ENCODE peak calls at places on chromosomes 13 and 19, in eight cellular contexts. N is uterus; H is effector memory CD8-positive, alpha-beta T cell; R is NCI-H345; S is mesendoderm; V is dermis blood vessel endothelial cell; O is left colon; L is GM18507. Y is an unnamed sample.

GRCh38 chr19:39085392-39085791 is 1.2 kb downstream of the ACP7 start:
- DNase-seq in R (no peak), H (no peak), O (no peak), S (no peak), N (no peak), L (no peak), V (no peak), Y (no peak)

GRCh38 chr19:55443045-55443823 is at the start of gene SHISA7:
- DNase-seq in O (no peak), V (no peak), L (no peak), R (no peak), S (no peak), H (no peak), N (no peak), Y (no peak)

GRCh38 chr13:43988302-43988701 is 108.6 kb downstream of the LACC1 start:
- DNase-seq in O (no peak), S (no peak), L (no peak), H (no peak), V (no peak), N (no peak), R (no peak), Y (no peak)

GRCh38 chr13:24161010-24161775 is 673 bp downstream of the SPATA13 start:
- DNase-seq in H (peak), S (peak), O (peak), L (no peak), R (peak), N (peak), V (peak), Y (peak)

GRCh38 chr19:38658462-38659306 is 11.2 kb downstream of the ACTN4 start:
- DNase-seq in O (no peak), L (no peak), R (peak), S (peak), V (peak), H (no peak), N (no peak), Y (peak)

GRCh38 chr19:39837978-39838377 is 4.0 kb upstream of the DYRK1B start:
- DNase-seq in H (no peak), R (no peak), S (no peak), N (no peak), V (no peak), L (no peak), O (no peak), Y (no peak)

GRCh38 chr13:48542581-48543341 is 9.9 kb upstream of the RCBTB2 start:
- DNase-seq in N (peak), R (peak), S (peak), V (peak), H (no peak), O (peak), L (no peak), Y (peak)

GRCh38 chr19:40465025-40465780 is at the start of gene BLVRB:
- DNase-seq in L (no peak), R (peak), O (no peak), N (no peak), S (no peak), V (no peak), H (peak), Y (no peak)

GRCh38 chr19:18807861-18808331 is 16.8 kb upstream of the COMP start:
- DNase-seq in O (no peak), L (no peak), H (no peak), N (peak), V (no peak), S (no peak), R (no peak), Y (peak)

GRCh38 chr13:112124100-112124499 is 57.2 kb downstream of the SOX1 start:
- DNase-seq in S (no peak), N (no peak), R (peak), H (no peak), O (no peak), V (no peak), L (no peak), Y (no peak)

GRCh38 chr13:81664872-81665271 is 1323.9 kb upstream of the SPRY2 start:
- DNase-seq in V (no peak), N (no peak), H (no peak), R (no peak), S (peak), O (no peak), L (no peak), Y (no peak)

GRCh38 chr19:35978832-35979365 is 16.1 kb upstream of the SDHAF1 start:
- DNase-seq in O (no peak), L (no peak), S (no peak), H (no peak), N (no peak), V (no peak), R (no peak), Y (no peak)

GRCh38 chr13:110832531-110832930 is 82.3 kb downstream of the ANKRD10 start:
- DNase-seq in H (no peak), L (no peak), V (no peak), N (no peak), O (no peak), R (no peak), S (no peak), Y (no peak)

GRCh38 chr19:45444318-45445041 is 20.8 kb upstream of the ERCC1 start:
- DNase-seq in V (peak), H (peak), R (peak), O (peak), L (peak), N (peak), S (peak), Y (peak)

GRCh38 chr13:31050486-31051400 is 111.0 kb downstream of the HSPH1 start:
- DNase-seq in N (no peak), R (no peak), V (no peak), L (no peak), H (no peak), S (peak), O (no peak), Y (no peak)

GRCh38 chr19:32131037-32131436 is 214.4 kb upstream of the ZNF507 start:
- DNase-seq in L (no peak), R (no peak), V (no peak), N (peak), S (no peak), H (no peak), O (no peak), Y (no peak)

GRCh38 chr13:100589178-100589725 is 663 bp upstream of the GGACT start:
- DNase-seq in H (no peak), N (no peak), O (no peak), R (no peak), L (no peak), S (no peak), V (peak), Y (no peak)

GRCh38 chr19:5057860-5058259 is 88.9 kb downstream of the KDM4B start:
- DNase-seq in S (peak), O (no peak), H (no peak), L (no peak), N (no peak), V (peak), R (no peak), Y (no peak)

GRCh38 chr19:12872941-12873890 is 8.0 kb downstream of the DNASE2 start:
- DNase-seq in H (peak), L (no peak), N (no peak), V (peak), S (peak), O (peak), R (no peak), Y (peak)

GRCh38 chr13:27174766-27175455 is 3.3 kb upstream of the USP12 start:
- DNase-seq in N (no peak), O (no peak), S (no peak), V (no peak), H (no peak), L (no peak), R (no peak), Y (no peak)

GRCh38 chr19:33246729-33247440 is 21.2 kb upstream of the SLC7A10 start:
- DNase-seq in O (no peak), V (no peak), L (no peak), R (no peak), H (no peak), S (no peak), N (no peak), Y (no peak)

GRCh38 chr19:47240996-47241918 is 10.3 kb upstream of the BBC3 start:
- DNase-seq in O (peak), S (peak), N (peak), H (peak), R (peak), V (peak), L (no peak), Y (peak)

GRCh38 chr13:101451641-101452040 is 834 bp upstream of the ITGBL1 start:
- DNase-seq in L (no peak), V (no peak), N (no peak), R (no peak), O (no peak), H (no peak), S (no peak), Y (no peak)

GRCh38 chr13:59701261-59701660 is 462.5 kb downstream of the DIAPH3 start:
- DNase-seq in V (no peak), H (no peak), O (no peak), R (no peak), L (no peak), S (no peak), N (no peak), Y (no peak)

GRCh38 chr13:107753748-107754147 is 461.6 kb downstream of the LIG4 start:
- DNase-seq in L (no peak), O (no peak), R (no peak), N (no peak), V (no peak), S (peak), H (no peak), Y (no peak)

GRCh38 chr19:7488736-7489353 is at the start of gene PEX11G:
- DNase-seq in S (peak), H (peak), O (peak), V (peak), R (peak), N (peak), L (peak), Y (peak)

GRCh38 chr13:106752584-106753202 is 184.8 kb upstream of the ARGLU1 start:
- DNase-seq in R (no peak), N (no peak), S (no peak), H (no peak), O (no peak), V (no peak), L (no peak), Y (no peak)

GRCh38 chr19:30069535-30070197 is 127.6 kb downstream of the URI1 start:
- DNase-seq in H (no peak), O (no peak), R (no peak), L (no peak), N (no peak), S (no peak), V (no peak), Y (no peak)

GRCh38 chr19:47719047-47719885 is 6.0 kb downstream of the EHD2 start:
- DNase-seq in R (no peak), O (peak), N (peak), H (no peak), S (no peak), V (peak), L (no peak), Y (peak)

GRCh38 chr19:55643003-55643732 is at the start of gene ZNF581:
- DNase-seq in L (no peak), H (peak), V (peak), R (peak), N (peak), O (peak), S (peak), Y (peak)

Y was measured in pancreas.